ENCODE peak calls at places on chromosomes 2 and 18, in ten cellular contexts. N, A, G, F, J, H, U, Y, T and P are unnamed samples.

GRCh38 chr2:166384774-166385173 is 9.0 kb upstream of the SCN9A start:
- DNase-seq in N (no peak), A (no peak), G (peak), F (no peak), J (peak), H (no peak), U (peak), Y (no peak), T (peak), P (no peak)

GRCh38 chr18:36050479-36050878 is 16.9 kb downstream of the RPRD1A start:
- DNase-seq in N (no peak), A (no peak), G (no peak), F (no peak), J (no peak), H (no peak), U (no peak), Y (no peak), T (no peak), P (no peak)

GRCh38 chr2:199197448-199197847 is 260.3 kb downstream of the SATB2 start:
- DNase-seq in N (no peak), A (no peak), G (no peak), F (no peak), J (peak), H (no peak), U (no peak), Y (no peak), T (peak), P (no peak)

GRCh38 chr18:68399721-68400120 is 315.2 kb downstream of the TMX3 start:
- DNase-seq in N (no peak), A (no peak), G (no peak), F (no peak), J (no peak), H (no peak), U (no peak), Y (no peak), T (no peak), P (no peak)

GRCh38 chr2:67694464-67694863 is 297.3 kb downstream of the ETAA1 start:
- DNase-seq in N (no peak), A (no peak), G (peak), F (no peak), J (no peak), H (peak), U (no peak), Y (no peak), T (no peak), P (no peak)

GRCh38 chr2:64632855-64633819 is 20.6 kb downstream of the SERTAD2 start:
- DNase-seq in N (no peak), A (no peak), G (no peak), F (no peak), J (peak), H (no peak), U (no peak), Y (no peak), T (peak), P (no peak)

GRCh38 chr2:177598321-177598922 is 205.8 kb downstream of the AGPS start:
- DNase-seq in N (no peak), A (peak), G (no peak), F (no peak), J (peak), H (peak), U (no peak), Y (peak), T (peak), P (peak)

GRCh38 chr2:102335871-102336366 is 19.7 kb upstream of the IL18R1 start:
- DNase-seq in N (no peak), A (no peak), G (no peak), F (no peak), J (no peak), H (peak), U (no peak), Y (no peak), T (no peak), P (no peak)

GRCh38 chr18:55499526-55499925 is 88.5 kb downstream of the TCF4 start:
- DNase-seq in N (no peak), A (no peak), G (no peak), F (no peak), J (no peak), H (no peak), U (no peak), Y (no peak), T (no peak), P (no peak)

GRCh38 chr2:174608866-174609214 is 11.2 kb upstream of the WIPF1 start:
- DNase-seq in N (peak), A (no peak), G (peak), F (no peak), J (no peak), H (no peak), U (peak), Y (no peak), T (no peak), P (no peak)

GRCh38 chr2:111247491-111247890 is 126.8 kb downstream of the BCL2L11 start:
- DNase-seq in N (no peak), A (no peak), G (no peak), F (no peak), J (no peak), H (no peak), U (no peak), Y (no peak), T (no peak), P (no peak)

GRCh38 chr18:35777042-35777441 is 195.4 kb upstream of the RMP24 start:
- DNase-seq in N (peak), A (no peak), G (no peak), F (no peak), J (no peak), H (peak), U (peak), Y (no peak), T (no peak), P (no peak)

GRCh38 chr18:59994357-59994756 is 94.6 kb downstream of the PMAIP1 start:
- DNase-seq in N (peak), A (no peak), G (peak), F (no peak), J (peak), H (peak), U (peak), Y (no peak), T (peak), P (no peak)

GRCh38 chr18:24735504-24736243 is 275.2 kb downstream of the HRH4 start:
- DNase-seq in N (no peak), A (no peak), G (no peak), F (no peak), J (no peak), H (no peak), U (no peak), Y (no peak), T (no peak), P (no peak)

GRCh38 chr2:196163285-196163684 is 8.1 kb downstream of the STK17B start:
- DNase-seq in N (no peak), A (no peak), G (no peak), F (no peak), J (no peak), H (no peak), U (no peak), Y (no peak), T (no peak), P (no peak)

GRCh38 chr2:216632952-216633615 is at the start of gene IGFBP2:
- DNase-seq in N (peak), A (peak), G (no peak), F (no peak), J (peak), H (peak), U (no peak), Y (no peak), T (peak), P (peak)

GRCh38 chr2:100752628-100753333 is 67.2 kb upstream of the NPAS2 start:
- DNase-seq in N (no peak), A (no peak), G (no peak), F (no peak), J (peak), H (no peak), U (no peak), Y (no peak), T (peak), P (no peak)

GRCh38 chr18:77254711-77255110 is 5.1 kb downstream of the GALR1 start:
- DNase-seq in N (no peak), A (no peak), G (no peak), F (no peak), J (no peak), H (peak), U (no peak), Y (no peak), T (no peak), P (no peak)

GRCh38 chr2:68908392-68908970 is 37.3 kb upstream of the BMP10 start:
- DNase-seq in N (no peak), A (peak), G (peak), F (peak), J (peak), H (peak), U (peak), Y (peak), T (peak), P (peak)

GRCh38 chr2:159612255-159612901 is 4.0 kb downstream of the BAZ2B start:
- DNase-seq in N (no peak), A (no peak), G (no peak), F (no peak), J (peak), H (peak), U (peak), Y (no peak), T (no peak), P (no peak)

GRCh38 chr18:69380324-69380723 is 20.4 kb upstream of the DOK6 start:
- DNase-seq in N (no peak), A (no peak), G (no peak), F (no peak), J (peak), H (no peak), U (no peak), Y (no peak), T (no peak), P (no peak)

GRCh38 chr2:170236639-170237037 is 58.7 kb downstream of the MYO3B start:
- DNase-seq in N (no peak), A (no peak), G (no peak), F (no peak), J (no peak), H (peak), U (no peak), Y (no peak), T (no peak), P (no peak)

GRCh38 chr2:100011272-100011711 is 131.1 kb downstream of the AFF3 start:
- DNase-seq in N (no peak), A (no peak), G (no peak), F (no peak), J (peak), H (no peak), U (no peak), Y (no peak), T (peak), P (peak)

GRCh38 chr2:149307014-149307413 is 23.4 kb upstream of the LYPD6 start:
- DNase-seq in N (no peak), A (no peak), G (no peak), F (no peak), J (no peak), H (no peak), U (no peak), Y (no peak), T (no peak), P (no peak)

GRCh38 chr2:223641062-223641461 is 38.9 kb upstream of the SCG2 start:
- DNase-seq in N (peak), A (no peak), G (no peak), F (no peak), J (no peak), H (no peak), U (no peak), Y (no peak), T (peak), P (no peak)

DNA sequence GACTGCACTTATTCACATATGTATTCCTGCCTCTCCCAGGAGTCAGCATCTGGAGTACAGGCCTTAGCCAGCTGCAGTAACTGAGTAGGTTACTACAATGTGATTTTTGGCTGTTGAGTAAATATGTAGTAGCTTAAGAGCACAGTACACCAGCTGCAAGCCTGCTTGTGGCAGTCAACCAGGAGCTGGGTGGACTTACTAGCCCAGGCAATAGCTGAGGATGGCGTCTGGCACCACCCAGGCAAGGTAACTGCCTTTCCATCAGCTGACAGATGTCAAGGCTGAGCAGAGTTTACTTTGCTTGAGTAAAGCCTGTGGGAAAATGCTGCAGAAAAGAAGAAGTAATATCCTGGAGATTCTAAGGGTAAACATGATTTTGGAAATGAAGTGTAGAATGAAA is 13.9 kb upstream of the SCLY start:
- DNase-seq in N (no peak), A (no peak), G (no peak), F (no peak), J (no peak), H (no peak), U (no peak), Y (no peak), T (no peak), P (no peak)
- H3K4me3 ChIP-seq in N (no peak), A (no peak), G (no peak), F (no peak), J (no peak), H (no peak), U (no peak), Y (no peak), T (no peak), P (no peak)

GRCh38 chr2:25259744-25260124 is 82.0 kb downstream of the DNMT3A start:
- DNase-seq in N (no peak), A (no peak), G (no peak), F (no peak), J (no peak), H (peak), U (no peak), Y (no peak), T (no peak), P (no peak)

GRCh38 chr2:25257032-25257455 is 84.7 kb downstream of the DNMT3A start:
- DNase-seq in N (peak), A (no peak), G (no peak), F (no peak), J (no peak), H (peak), U (no peak), Y (no peak), T (peak), P (no peak)

GRCh38 chr2:25258814-25259743 is 82.6 kb downstream of the DNMT3A start:
- DNase-seq in N (no peak), A (no peak), G (no peak), F (no peak), J (no peak), H (no peak), U (no peak), Y (no peak), T (no peak), P (no peak)

GRCh38 chr2:25256486-25256875 is 85.2 kb downstream of the DNMT3A start:
- DNase-seq in N (no peak), A (no peak), G (no peak), F (no peak), J (no peak), H (peak), U (no peak), Y (no peak), T (no peak), P (no peak)

GRCh38 chr2:25257931-25258771 is 83.6 kb downstream of the DNMT3A start:
- DNase-seq in N (no peak), A (no peak), G (no peak), F (no peak), J (no peak), H (peak), U (no peak), Y (no peak), T (no peak), P (no peak)
- H3K4me3 ChIP-seq in N (no peak), A (no peak), G (no peak), F (no peak), J (no peak), H (no peak), U (no peak), Y (no peak), T (no peak), P (no peak)

GRCh38 chr2:42050350-42051167 is 2.7 kb downstream of the PKDCC start:
- DNase-seq in N (no peak), A (no peak), G (no peak), F (no peak), J (peak), H (no peak), U (no peak), Y (no peak), T (no peak), P (no peak)

GRCh38 chr2:42048318-42049251 is 764 bp downstream of the PKDCC start:
- DNase-seq in N (no peak), A (no peak), G (no peak), F (no peak), J (peak), H (peak), U (no peak), Y (no peak), T (peak), P (peak)

GRCh38 chr2:42047488-42048317 is at the start of gene PKDCC:
- DNase-seq in N (peak), A (peak), G (no peak), F (no peak), J (peak), H (peak), U (peak), Y (peak), T (peak), P (peak)

GRCh38 chr2:42051168-42052125 is 3.6 kb downstream of the PKDCC start:
- DNase-seq in N (no peak), A (no peak), G (no peak), F (no peak), J (no peak), H (no peak), U (no peak), Y (no peak), T (no peak), P (no peak)

GRCh38 chr2:42049411-42050349 is 1.9 kb downstream of the PKDCC start:
- DNase-seq in N (no peak), A (no peak), G (no peak), F (no peak), J (peak), H (no peak), U (no peak), Y (no peak), T (no peak), P (no peak)
- H3K4me3 ChIP-seq in N (peak), A (peak), G (no peak), F (no peak), J (peak), H (no peak), U (no peak), Y (peak), T (peak), P (peak)

GRCh38 chr18:902179-902718 is 2.4 kb upstream of the ADCYAP1 start:
- DNase-seq in N (peak), A (no peak), G (no peak), F (no peak), J (peak), H (peak), U (no peak), Y (no peak), T (no peak), P (no peak)

GRCh38 chr18:905307-905947 is 756 bp downstream of the ADCYAP1 start:
- DNase-seq in N (peak), A (no peak), G (no peak), F (no peak), J (no peak), H (peak), U (no peak), Y (no peak), T (no peak), P (no peak)

GRCh38 chr18:903703-904102 is 968 bp upstream of the ADCYAP1 start:
- DNase-seq in N (peak), A (peak), G (no peak), F (no peak), J (peak), H (peak), U (peak), Y (peak), T (peak), P (peak)

GRCh38 chr18:905948-906415 is 1.3 kb downstream of the ADCYAP1 start:
- DNase-seq in N (peak), A (no peak), G (no peak), F (no peak), J (no peak), H (peak), U (no peak), Y (no peak), T (peak), P (no peak)

DNA sequence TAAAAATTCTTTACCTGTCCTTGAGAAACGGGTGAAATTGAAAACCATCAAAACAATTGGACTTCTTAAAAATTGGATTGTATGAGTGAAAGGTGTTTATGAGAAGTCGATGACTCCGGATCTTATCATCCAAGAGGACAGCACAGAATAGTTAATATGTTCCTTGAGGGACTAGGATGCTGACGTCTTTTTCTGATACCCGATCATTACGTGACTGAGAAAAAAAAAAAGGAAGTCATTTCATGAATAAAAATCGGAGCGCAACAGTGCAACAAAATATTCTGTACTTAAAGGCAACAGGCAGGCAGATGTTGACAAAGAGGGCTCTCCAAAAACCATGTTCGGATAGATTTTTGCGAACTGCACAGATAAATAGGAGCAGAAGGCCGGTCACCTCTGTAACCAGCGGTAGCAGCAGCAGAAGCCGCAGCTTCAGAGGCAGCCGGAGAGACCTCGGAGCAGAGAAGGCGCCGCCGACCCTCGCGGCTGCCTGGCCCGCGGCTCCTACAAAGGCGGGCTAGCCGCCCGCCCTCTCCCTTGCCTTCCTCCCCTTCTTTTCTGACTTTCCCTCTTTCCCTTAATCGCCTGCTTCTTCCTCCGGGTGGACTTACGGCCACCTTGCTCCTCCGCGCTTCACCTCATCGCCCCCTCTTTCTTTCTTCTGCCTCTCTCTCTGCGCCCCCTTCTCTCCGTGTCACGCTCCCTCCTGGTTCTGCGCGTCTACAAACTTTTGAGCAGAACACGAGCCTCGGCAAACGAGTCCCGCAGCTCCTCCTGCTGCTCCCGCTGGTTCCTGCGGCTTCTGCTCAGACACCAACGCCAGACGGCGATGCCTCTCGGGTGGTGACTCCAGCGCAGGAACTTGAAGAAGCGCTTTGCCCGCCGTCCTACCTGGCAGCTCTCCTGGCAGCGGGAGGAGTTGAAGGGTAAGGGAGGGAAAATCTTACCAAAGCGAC is at the start of gene ADCYAP1:
- DNase-seq in N (peak), A (no peak), G (no peak), F (no peak), J (peak), H (peak), U (no peak), Y (no peak), T (peak), P (no peak)
- H3K4me3 ChIP-seq in N (peak), A (peak), G (no peak), F (no peak), J (no peak), H (no peak), U (no peak), Y (no peak), T (no peak), P (no peak)